ENCODE peak calls at places on chromosomes 13 and 19, in five cellular contexts. One of them, this sample, is unnamed.

GRCh38 chr13:51849145-51850101 is 4.4 kb upstream of the TMEM272 start:
- DNase-seq in mesothelial cell of epicardium: no peak
- DNase-seq in fibroblast of lung: peak
- DNase-seq in tibial artery: no peak
- DNase-seq in AG09319: no peak
- DNase-seq in this sample: no peak

GRCh38 chr19:47427241-47428176 is 8.2 kb upstream of the MEIS3 start:
- DNase-seq in mesothelial cell of epicardium: peak
- DNase-seq in fibroblast of lung: peak
- DNase-seq in tibial artery: no peak
- DNase-seq in AG09319: no peak
- DNase-seq in this sample: no peak

GRCh38 chr19:48506138-48506733 is 5.4 kb downstream of the LMTK3 start:
- DNase-seq in mesothelial cell of epicardium: no peak
- DNase-seq in fibroblast of lung: peak
- DNase-seq in tibial artery: no peak
- DNase-seq in AG09319: peak
- DNase-seq in this sample: no peak

GRCh38 chr19:56476671-56477428 is at the start of gene ZNF667:
- DNase-seq in mesothelial cell of epicardium: no peak
- DNase-seq in fibroblast of lung: peak
- DNase-seq in tibial artery: no peak
- DNase-seq in AG09319: no peak
- DNase-seq in this sample: no peak

GRCh38 chr19:39996811-39997594 is at the start of gene ZNF546:
- DNase-seq in mesothelial cell of epicardium: peak
- DNase-seq in fibroblast of lung: peak
- DNase-seq in tibial artery: peak
- DNase-seq in AG09319: peak
- DNase-seq in this sample: peak

GRCh38 chr19:23321953-23322549 is 71.9 kb upstream of the ZNF724 start:
- DNase-seq in mesothelial cell of epicardium: no peak
- DNase-seq in fibroblast of lung: no peak
- DNase-seq in tibial artery: no peak
- DNase-seq in AG09319: no peak
- DNase-seq in this sample: no peak

GRCh38 chr13:77554079-77554478 is 18.6 kb downstream of the SCEL start:
- DNase-seq in mesothelial cell of epicardium: no peak
- DNase-seq in fibroblast of lung: no peak
- DNase-seq in tibial artery: no peak
- DNase-seq in AG09319: no peak
- DNase-seq in this sample: no peak

GRCh38 chr13:78589206-78589605 is 14.1 kb downstream of the POU4F1 start:
- DNase-seq in mesothelial cell of epicardium: no peak
- DNase-seq in fibroblast of lung: peak
- DNase-seq in tibial artery: no peak
- DNase-seq in AG09319: no peak
- DNase-seq in this sample: no peak

GRCh38 chr19:3851254-3852176 is 17.3 kb downstream of the ZFR2 start:
- DNase-seq in mesothelial cell of epicardium: no peak
- DNase-seq in fibroblast of lung: peak
- DNase-seq in tibial artery: no peak
- DNase-seq in AG09319: no peak
- DNase-seq in this sample: no peak

GRCh38 chr19:13036366-13036976 is 41.2 kb downstream of the NFIX start:
- DNase-seq in mesothelial cell of epicardium: no peak
- DNase-seq in fibroblast of lung: peak
- DNase-seq in tibial artery: no peak
- DNase-seq in AG09319: no peak
- DNase-seq in this sample: no peak

GRCh38 chr13:26485786-26486185 is 71.7 kb upstream of the WASF3 start:
- DNase-seq in mesothelial cell of epicardium: no peak
- DNase-seq in fibroblast of lung: no peak
- DNase-seq in tibial artery: peak
- DNase-seq in AG09319: no peak
- DNase-seq in this sample: peak

GRCh38 chr13:110640591-110641029 is 25.3 kb downstream of the NAXD start:
- DNase-seq in mesothelial cell of epicardium: no peak
- DNase-seq in fibroblast of lung: peak
- DNase-seq in tibial artery: no peak
- DNase-seq in AG09319: no peak
- DNase-seq in this sample: no peak

GRCh38 chr19:10258080-10258710 is 6.2 kb downstream of the MRPL4 start:
- DNase-seq in mesothelial cell of epicardium: no peak
- DNase-seq in fibroblast of lung: no peak
- DNase-seq in tibial artery: no peak
- DNase-seq in AG09319: no peak
- DNase-seq in this sample: no peak

GRCh38 chr19:31518626-31519025 is 169.4 kb upstream of the TSHZ3 start:
- DNase-seq in mesothelial cell of epicardium: peak
- DNase-seq in fibroblast of lung: no peak
- DNase-seq in tibial artery: no peak
- DNase-seq in AG09319: no peak
- DNase-seq in this sample: peak

GRCh38 chr19:32719611-32720059 is at the start of gene TDRD12:
- DNase-seq in mesothelial cell of epicardium: no peak
- DNase-seq in fibroblast of lung: no peak
- DNase-seq in tibial artery: no peak
- DNase-seq in AG09319: no peak
- DNase-seq in this sample: peak
- TF ChIP-seq CTCF in mesothelial cell of epicardium: no peak
- TF ChIP-seq CTCF in fibroblast of lung: no peak
- TF ChIP-seq CTCF in tibial artery: no peak
- TF ChIP-seq CTCF in AG09319: no peak
- TF ChIP-seq CTCF in this sample: no peak

DNA sequence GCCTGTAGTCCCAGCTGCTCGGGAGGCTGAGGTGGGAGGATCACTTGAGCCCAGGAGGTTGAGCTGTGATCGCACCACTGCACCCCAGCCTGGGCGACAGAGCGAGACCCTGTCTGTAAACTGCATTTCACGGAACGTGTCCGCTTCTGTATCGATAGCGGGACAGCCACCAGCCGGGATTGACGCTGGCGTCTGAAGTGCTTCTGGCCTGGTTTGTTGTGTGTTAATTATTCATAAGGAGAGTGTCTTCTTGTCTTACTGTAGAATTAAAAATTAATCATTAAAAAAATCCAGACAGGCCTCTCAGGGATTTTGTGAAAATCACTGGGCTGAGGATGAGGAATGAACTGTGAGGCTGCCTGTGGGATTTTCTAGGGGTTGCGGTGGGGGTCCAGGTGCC is 16.2 kb upstream of the MISP start:
- DNase-seq in mesothelial cell of epicardium: no peak
- DNase-seq in fibroblast of lung: no peak
- DNase-seq in tibial artery: no peak
- DNase-seq in AG09319: no peak
- DNase-seq in this sample: no peak
- TF ChIP-seq CTCF in mesothelial cell of epicardium: no peak
- TF ChIP-seq CTCF in fibroblast of lung: no peak
- TF ChIP-seq CTCF in tibial artery: no peak
- TF ChIP-seq CTCF in AG09319: no peak
- TF ChIP-seq CTCF in this sample: no peak

GRCh38 chr19:44783545-44783944 is 5.9 kb downstream of the CBLC start:
- DNase-seq in mesothelial cell of epicardium: no peak
- DNase-seq in fibroblast of lung: no peak
- DNase-seq in tibial artery: no peak
- DNase-seq in AG09319: no peak
- DNase-seq in this sample: no peak

GRCh38 chr19:44779150-44779549 is 1.5 kb downstream of the CBLC start:
- DNase-seq in mesothelial cell of epicardium: no peak
- DNase-seq in fibroblast of lung: no peak
- DNase-seq in tibial artery: no peak
- DNase-seq in AG09319: no peak
- DNase-seq in this sample: no peak

GRCh38 chr19:44785271-44785670 is 7.6 kb downstream of the CBLC start:
- DNase-seq in mesothelial cell of epicardium: no peak
- DNase-seq in fibroblast of lung: no peak
- DNase-seq in tibial artery: no peak
- DNase-seq in AG09319: no peak
- DNase-seq in this sample: no peak

GRCh38 chr19:44785993-44786392 is 8.3 kb downstream of the CBLC start:
- DNase-seq in mesothelial cell of epicardium: no peak
- DNase-seq in fibroblast of lung: no peak
- DNase-seq in tibial artery: no peak
- DNase-seq in AG09319: no peak
- DNase-seq in this sample: no peak

GRCh38 chr19:44782729-44783128 is 5.0 kb downstream of the CBLC start:
- DNase-seq in mesothelial cell of epicardium: no peak
- DNase-seq in fibroblast of lung: no peak
- DNase-seq in tibial artery: no peak
- DNase-seq in AG09319: no peak
- DNase-seq in this sample: no peak
- TF ChIP-seq CTCF in mesothelial cell of epicardium: no peak
- TF ChIP-seq CTCF in fibroblast of lung: peak
- TF ChIP-seq CTCF in tibial artery: no peak
- TF ChIP-seq CTCF in AG09319: no peak
- TF ChIP-seq CTCF in this sample: no peak

GRCh38 chr19:11261902-11262839 is at the start of gene DOCK6:
- DNase-seq in mesothelial cell of epicardium: no peak
- DNase-seq in fibroblast of lung: no peak
- DNase-seq in tibial artery: no peak
- DNase-seq in AG09319: no peak
- DNase-seq in this sample: no peak
- TF ChIP-seq CTCF in mesothelial cell of epicardium: no peak
- TF ChIP-seq CTCF in fibroblast of lung: peak
- TF ChIP-seq CTCF in tibial artery: peak
- TF ChIP-seq CTCF in AG09319: peak
- TF ChIP-seq CTCF in this sample: no peak

GRCh38 chr13:46288570-46289259 is 77.0 kb downstream of the LRRC63 start:
- DNase-seq in mesothelial cell of epicardium: no peak
- DNase-seq in fibroblast of lung: peak
- DNase-seq in tibial artery: no peak
- DNase-seq in AG09319: no peak
- DNase-seq in this sample: no peak
- TF ChIP-seq CTCF in mesothelial cell of epicardium: peak
- TF ChIP-seq CTCF in fibroblast of lung: peak
- TF ChIP-seq CTCF in tibial artery: peak
- TF ChIP-seq CTCF in AG09319: peak
- TF ChIP-seq CTCF in this sample: no peak

GRCh38 chr13:113000575-113000974 is 31.6 kb downstream of the MCF2L start:
- DNase-seq in mesothelial cell of epicardium: no peak
- DNase-seq in fibroblast of lung: no peak
- DNase-seq in tibial artery: no peak
- DNase-seq in AG09319: no peak
- DNase-seq in this sample: no peak

GRCh38 chr13:113001251-113002140 is 32.5 kb downstream of the MCF2L start:
- DNase-seq in mesothelial cell of epicardium: peak
- DNase-seq in fibroblast of lung: peak
- DNase-seq in tibial artery: no peak
- DNase-seq in AG09319: no peak
- DNase-seq in this sample: no peak

GRCh38 chr13:113004126-113004525 is 35.1 kb downstream of the MCF2L start:
- DNase-seq in mesothelial cell of epicardium: no peak
- DNase-seq in fibroblast of lung: no peak
- DNase-seq in tibial artery: no peak
- DNase-seq in AG09319: no peak
- DNase-seq in this sample: no peak

GRCh38 chr13:113002891-113003290 is 33.9 kb downstream of the MCF2L start:
- DNase-seq in mesothelial cell of epicardium: no peak
- DNase-seq in fibroblast of lung: no peak
- DNase-seq in tibial artery: no peak
- DNase-seq in AG09319: no peak
- DNase-seq in this sample: no peak

DNA sequence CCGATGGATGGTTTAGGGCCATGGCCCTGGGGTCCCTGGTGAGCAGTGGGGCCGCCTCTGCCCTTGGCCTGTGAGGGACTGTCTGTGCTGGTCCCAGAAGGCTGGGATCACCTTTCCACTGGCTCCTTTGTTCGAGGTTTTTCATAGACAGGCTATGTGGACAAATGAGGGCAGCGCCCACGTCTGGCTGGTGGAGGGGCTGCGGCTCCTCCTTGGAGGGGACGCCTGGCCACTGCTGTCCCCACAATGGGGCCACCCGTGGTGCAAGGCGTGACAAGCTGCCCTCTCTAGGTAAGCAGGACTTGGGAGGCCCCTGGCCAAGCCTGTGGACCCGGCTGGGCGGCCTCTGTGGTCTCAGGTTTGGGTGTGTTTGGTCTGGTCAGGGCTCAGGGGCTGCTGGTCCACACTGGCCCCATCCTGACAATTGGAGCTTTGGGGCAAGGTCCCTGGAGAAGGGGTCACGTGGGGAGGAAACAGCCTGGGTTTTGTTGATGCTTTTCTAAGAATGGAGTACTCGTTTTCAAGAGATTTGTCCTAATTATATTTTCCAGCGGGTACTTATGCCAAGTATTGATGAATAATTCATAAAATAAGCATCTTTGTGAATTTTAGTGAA is 33.3 kb downstream of the MCF2L start:
- DNase-seq in mesothelial cell of epicardium: no peak
- DNase-seq in fibroblast of lung: no peak
- DNase-seq in tibial artery: no peak
- DNase-seq in AG09319: no peak
- DNase-seq in this sample: no peak
- TF ChIP-seq CTCF in mesothelial cell of epicardium: peak
- TF ChIP-seq CTCF in fibroblast of lung: no peak
- TF ChIP-seq CTCF in tibial artery: no peak
- TF ChIP-seq CTCF in AG09319: peak
- TF ChIP-seq CTCF in this sample: no peak

DNA sequence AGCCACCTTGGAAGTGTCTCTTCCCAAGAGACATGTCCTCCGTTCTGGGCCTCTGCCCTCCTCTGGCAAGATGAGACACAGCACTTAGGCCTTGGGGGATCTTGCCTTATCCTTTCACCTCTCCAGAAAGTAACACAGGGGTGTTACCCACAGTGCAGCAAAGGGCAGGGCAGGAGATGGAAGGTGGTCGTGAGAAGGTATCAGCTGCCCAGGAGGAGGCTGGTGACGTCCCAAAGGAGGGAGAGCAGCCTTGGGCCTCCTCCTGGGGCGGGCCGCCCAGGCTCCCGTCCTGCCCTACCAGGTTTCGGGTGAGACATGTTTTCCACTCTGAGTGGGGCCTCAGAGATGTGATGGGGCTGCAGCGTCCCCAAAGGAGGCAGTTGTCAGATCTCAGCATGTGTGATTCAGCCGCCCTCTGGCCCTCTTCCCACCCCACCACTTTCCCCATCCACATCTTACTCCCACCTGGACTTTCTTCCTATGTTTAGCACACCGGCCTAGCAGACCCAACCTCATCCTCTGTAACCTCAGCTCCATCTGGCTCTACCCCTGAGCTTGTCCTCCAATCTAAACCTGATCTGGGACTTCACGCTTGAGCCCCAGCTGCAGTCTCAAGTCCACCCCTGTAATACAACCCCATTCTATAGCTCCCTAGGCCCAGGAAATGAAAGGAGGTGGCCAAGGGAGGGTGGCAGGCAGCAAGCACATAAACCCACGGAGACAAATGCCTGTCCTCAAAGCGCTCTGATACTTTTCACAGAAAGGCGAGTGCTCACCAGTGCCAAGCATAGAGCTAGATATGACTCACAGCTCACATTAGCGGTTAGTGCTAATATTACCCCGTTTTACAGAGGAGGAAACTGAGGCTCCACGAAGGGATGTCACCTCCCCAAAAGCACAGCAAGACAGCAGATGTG is 9.3 kb downstream of the POU2F2 start:
- DNase-seq in mesothelial cell of epicardium: no peak
- DNase-seq in fibroblast of lung: no peak
- DNase-seq in tibial artery: no peak
- DNase-seq in AG09319: no peak
- DNase-seq in this sample: no peak
- TF ChIP-seq CTCF in mesothelial cell of epicardium: no peak
- TF ChIP-seq CTCF in fibroblast of lung: no peak
- TF ChIP-seq CTCF in tibial artery: no peak
- TF ChIP-seq CTCF in AG09319: no peak
- TF ChIP-seq CTCF in this sample: no peak

This sample was measured in lower leg skin.